ENCODE peak calls at places on chromosomes 3 and 15, in six cellular contexts. One of them, this sample, is unnamed.
A peak's percentile ranks its signal among the peaks of the same experiment; 100 is the strongest.

GRCh38 chr3:37453393-37454391 is 279.3 kb upstream of the LRRFIP2 start:
- DNase-seq in Calu3: no peak
- DNase-seq in right atrium auricular region: peak; percentile 88
- DNase-seq in GM10248: no peak
- DNase-seq in LHCN-M2: no peak
- DNase-seq in SW480: peak; percentile 16
- DNase-seq in this sample: no peak

GRCh38 chr15:57259511-57260143 is 116.7 kb upstream of the CGNL1 start:
- DNase-seq in Calu3: no peak
- DNase-seq in right atrium auricular region: no peak
- DNase-seq in LHCN-M2: peak; percentile 64
- DNase-seq in GM10248: no peak
- DNase-seq in SW480: peak; percentile 49
- DNase-seq in this sample: no peak

GRCh38 chr15:66642514-66642913 is 59.5 kb upstream of the SMAD6 start:
- DNase-seq in Calu3: no peak
- DNase-seq in LHCN-M2: no peak
- DNase-seq in GM10248: no peak
- DNase-seq in right atrium auricular region: no peak
- DNase-seq in SW480: no peak
- DNase-seq in this sample: no peak

GRCh38 chr15:76139368-76140068 is 79.7 kb downstream of the TMEM266 start:
- DNase-seq in GM10248: peak; percentile 86
- DNase-seq in SW480: peak; percentile 52
- DNase-seq in right atrium auricular region: peak; percentile 85
- DNase-seq in LHCN-M2: peak; percentile 65
- DNase-seq in Calu3: peak; percentile 82
- DNase-seq in this sample: peak; percentile 66

GRCh38 chr3:4574426-4574965 is 81.3 kb downstream of the ITPR1 start:
- DNase-seq in right atrium auricular region: no peak
- DNase-seq in SW480: no peak
- DNase-seq in GM10248: no peak
- DNase-seq in LHCN-M2: no peak
- DNase-seq in Calu3: no peak
- DNase-seq in this sample: no peak

GRCh38 chr3:195270350-195271115 is 426 bp downstream of the XXYLT1 start:
- DNase-seq in LHCN-M2: peak; percentile 32
- DNase-seq in SW480: peak; percentile 70
- DNase-seq in right atrium auricular region: no peak
- DNase-seq in GM10248: peak; percentile 78
- DNase-seq in Calu3: peak; percentile 89
- DNase-seq in this sample: peak; percentile 74

GRCh38 chr15:79853492-79854328 is 43.1 kb downstream of the MTHFS start:
- DNase-seq in Calu3: peak; percentile 81
- DNase-seq in GM10248: peak; percentile 58
- DNase-seq in LHCN-M2: peak; percentile 84
- DNase-seq in SW480: peak; percentile 67
- DNase-seq in right atrium auricular region: peak; percentile 64
- DNase-seq in this sample: peak; percentile 74

GRCh38 chr3:31444220-31445142 is 88.2 kb upstream of the STT3B start:
- DNase-seq in SW480: no peak
- DNase-seq in GM10248: no peak
- DNase-seq in Calu3: peak; percentile 4
- DNase-seq in LHCN-M2: no peak
- DNase-seq in right atrium auricular region: no peak
- DNase-seq in this sample: no peak

GRCh38 chr3:128439226-128439625 is 27.5 kb downstream of the DNAJB8 start:
- DNase-seq in SW480: no peak
- DNase-seq in right atrium auricular region: no peak
- DNase-seq in Calu3: no peak
- DNase-seq in GM10248: no peak
- DNase-seq in LHCN-M2: no peak
- DNase-seq in this sample: no peak

GRCh38 chr3:197224034-197224444 is 74.4 kb downstream of the DLG1 start:
- DNase-seq in LHCN-M2: peak; percentile 64
- DNase-seq in GM10248: peak; percentile 57
- DNase-seq in SW480: peak; percentile 73
- DNase-seq in Calu3: peak; percentile 24
- DNase-seq in right atrium auricular region: no peak
- DNase-seq in this sample: peak; percentile 74

GRCh38 chr3:190357468-190357867 is 30.5 kb upstream of the CLDN16 start:
- DNase-seq in SW480: no peak
- DNase-seq in right atrium auricular region: no peak
- DNase-seq in LHCN-M2: no peak
- DNase-seq in GM10248: no peak
- DNase-seq in Calu3: no peak
- DNase-seq in this sample: no peak

GRCh38 chr15:74134387-74135027 is 4.1 kb downstream of the ISLR2 start:
- DNase-seq in GM10248: no peak
- DNase-seq in right atrium auricular region: no peak
- DNase-seq in Calu3: peak; percentile 59
- DNase-seq in SW480: no peak
- DNase-seq in LHCN-M2: no peak
- DNase-seq in this sample: no peak

GRCh38 chr3:65888980-65889706 is 149.6 kb downstream of the MAGI1 start:
- DNase-seq in Calu3: no peak
- DNase-seq in right atrium auricular region: no peak
- DNase-seq in SW480: no peak
- DNase-seq in GM10248: peak; percentile 22
- DNase-seq in LHCN-M2: peak; percentile 93
- DNase-seq in this sample: peak; percentile 79

GRCh38 chr15:78855746-78856145 is 16.9 kb upstream of the MORF4L1 start:
- DNase-seq in LHCN-M2: peak; percentile 50
- DNase-seq in Calu3: no peak
- DNase-seq in right atrium auricular region: no peak
- DNase-seq in GM10248: no peak
- DNase-seq in SW480: no peak
- DNase-seq in this sample: peak; percentile 24

GRCh38 chr15:87527416-87527815 is 729.1 kb downstream of the NTRK3 start:
- DNase-seq in right atrium auricular region: no peak
- DNase-seq in LHCN-M2: peak; percentile 9
- DNase-seq in GM10248: no peak
- DNase-seq in SW480: peak; percentile 30
- DNase-seq in Calu3: no peak
- DNase-seq in this sample: peak; percentile 87

GRCh38 chr15:85792872-85793621 is 1.7 kb downstream of the KLHL25 start:
- DNase-seq in right atrium auricular region: no peak
- DNase-seq in SW480: no peak
- DNase-seq in GM10248: no peak
- DNase-seq in Calu3: no peak
- DNase-seq in LHCN-M2: no peak
- DNase-seq in this sample: peak; percentile 38

GRCh38 chr3:42014949-42015533 is 53.1 kb upstream of the ULK4 start:
- DNase-seq in LHCN-M2: peak; percentile 46
- DNase-seq in GM10248: no peak
- DNase-seq in SW480: peak; percentile 37
- DNase-seq in right atrium auricular region: no peak
- DNase-seq in Calu3: peak; percentile 16
- DNase-seq in this sample: no peak

GRCh38 chr3:65927576-65927975 is 111.1 kb downstream of the MAGI1 start:
- DNase-seq in right atrium auricular region: no peak
- DNase-seq in SW480: peak; percentile 83
- DNase-seq in LHCN-M2: no peak
- DNase-seq in GM10248: no peak
- DNase-seq in Calu3: peak; percentile 69
- DNase-seq in this sample: peak; percentile 60

GRCh38 chr3:69012836-69013255 is 638 bp downstream of the EOGT start:
- DNase-seq in GM10248: peak; percentile 72
- DNase-seq in SW480: peak; percentile 48
- DNase-seq in LHCN-M2: peak; percentile 70
- DNase-seq in right atrium auricular region: no peak
- DNase-seq in Calu3: peak; percentile 51
- DNase-seq in this sample: peak; percentile 38

GRCh38 chr15:64460737-64461576 is 579 bp downstream of the ZNF609 start:
- DNase-seq in Calu3: peak; percentile 26
- DNase-seq in right atrium auricular region: no peak
- DNase-seq in SW480: peak; percentile 80
- DNase-seq in GM10248: peak; percentile 59
- DNase-seq in LHCN-M2: peak; percentile 91
- DNase-seq in this sample: peak; percentile 81

GRCh38 chr15:56616551-56616950 is 116.8 kb downstream of the ZNF280D start:
- DNase-seq in GM10248: no peak
- DNase-seq in Calu3: no peak
- DNase-seq in SW480: no peak
- DNase-seq in LHCN-M2: no peak
- DNase-seq in right atrium auricular region: no peak
- DNase-seq in this sample: no peak

GRCh38 chr3:33911525-33912322 is 113.3 kb downstream of the PDCD6IP start:
- DNase-seq in GM10248: no peak
- DNase-seq in LHCN-M2: peak; percentile 82
- DNase-seq in right atrium auricular region: no peak
- DNase-seq in Calu3: no peak
- DNase-seq in SW480: peak; percentile 23
- DNase-seq in this sample: peak; percentile 50

GRCh38 chr15:60674704-60675405 is 195.9 kb upstream of the ICE2 start:
- DNase-seq in right atrium auricular region: no peak
- DNase-seq in LHCN-M2: peak; percentile 61
- DNase-seq in SW480: no peak
- DNase-seq in GM10248: no peak
- DNase-seq in Calu3: no peak
- DNase-seq in this sample: no peak

GRCh38 chr3:19149388-19149787 is 1.1 kb downstream of the KCNH8 start:
- DNase-seq in Calu3: peak; percentile 29
- DNase-seq in LHCN-M2: peak; percentile 1
- DNase-seq in right atrium auricular region: no peak
- DNase-seq in SW480: peak; percentile 56
- DNase-seq in GM10248: peak; percentile 12
- DNase-seq in this sample: peak; percentile 2

GRCh38 chr3:39190281-39191025 is 1.9 kb downstream of the XIRP1 start:
- DNase-seq in LHCN-M2: no peak
- DNase-seq in Calu3: no peak
- DNase-seq in GM10248: no peak
- DNase-seq in right atrium auricular region: no peak
- DNase-seq in SW480: no peak
- DNase-seq in this sample: no peak

GRCh38 chr3:65831733-65832425 is 206.8 kb downstream of the MAGI1 start:
- DNase-seq in LHCN-M2: peak; percentile 82
- DNase-seq in SW480: no peak
- DNase-seq in Calu3: no peak
- DNase-seq in right atrium auricular region: no peak
- DNase-seq in GM10248: no peak
- DNase-seq in this sample: peak; percentile 63

GRCh38 chr3:13192471-13193213 is 119.4 kb upstream of the IQSEC1 start:
- DNase-seq in GM10248: no peak
- DNase-seq in right atrium auricular region: no peak
- DNase-seq in LHCN-M2: no peak
- DNase-seq in Calu3: peak; percentile 37
- DNase-seq in SW480: no peak
- DNase-seq in this sample: peak; percentile 13

GRCh38 chr3:13473020-13473419 is 7.1 kb upstream of the HDAC11 start:
- DNase-seq in LHCN-M2: no peak
- DNase-seq in Calu3: no peak
- DNase-seq in right atrium auricular region: no peak
- DNase-seq in GM10248: no peak
- DNase-seq in SW480: no peak
- DNase-seq in this sample: no peak

GRCh38 chr15:49215768-49216739 is 46.0 kb downstream of the GALK2 start:
- DNase-seq in SW480: no peak
- DNase-seq in LHCN-M2: peak; percentile 13
- DNase-seq in GM10248: peak; percentile 38
- DNase-seq in right atrium auricular region: no peak
- DNase-seq in Calu3: peak; percentile 68
- DNase-seq in this sample: peak; percentile 83

GRCh38 chr3:182500294-182500693 is 293.0 kb upstream of the ATP11B start:
- DNase-seq in GM10248: no peak
- DNase-seq in SW480: no peak
- DNase-seq in right atrium auricular region: no peak
- DNase-seq in LHCN-M2: no peak
- DNase-seq in Calu3: no peak
- DNase-seq in this sample: no peak

GRCh38 chr15:73686781-73687256 is 2.6 kb downstream of the CD276 start:
- DNase-seq in GM10248: no peak
- DNase-seq in LHCN-M2: peak; percentile 84
- DNase-seq in Calu3: no peak
- DNase-seq in right atrium auricular region: no peak
- DNase-seq in SW480: no peak
- DNase-seq in this sample: peak; percentile 90

GRCh38 chr3:46811615-46812236 is 51.5 kb downstream of the MYL3 start:
- DNase-seq in SW480: no peak
- DNase-seq in LHCN-M2: no peak
- DNase-seq in GM10248: no peak
- DNase-seq in right atrium auricular region: no peak
- DNase-seq in Calu3: no peak
- DNase-seq in this sample: no peak

GRCh38 chr15:84888639-84889038 is 4.2 kb downstream of the SLC28A1 start:
- DNase-seq in right atrium auricular region: no peak
- DNase-seq in SW480: no peak
- DNase-seq in Calu3: no peak
- DNase-seq in LHCN-M2: no peak
- DNase-seq in GM10248: no peak
- DNase-seq in this sample: no peak

GRCh38 chr15:76866716-76867321 is 38.3 kb downstream of the SCAPER start:
- DNase-seq in GM10248: no peak
- DNase-seq in right atrium auricular region: no peak
- DNase-seq in LHCN-M2: peak; percentile 38
- DNase-seq in Calu3: peak; percentile 18
- DNase-seq in SW480: peak; percentile 21
- DNase-seq in this sample: peak; percentile 27

GRCh38 chr3:186340211-186340610 is 21.8 kb downstream of the DGKG start:
- DNase-seq in right atrium auricular region: no peak
- DNase-seq in Calu3: no peak
- DNase-seq in LHCN-M2: peak; percentile 3
- DNase-seq in SW480: no peak
- DNase-seq in GM10248: no peak
- DNase-seq in this sample: peak; percentile 55

GRCh38 chr3:139332092-139332491 is 11.7 kb upstream of the MRPS22 start:
- DNase-seq in Calu3: no peak
- DNase-seq in LHCN-M2: no peak
- DNase-seq in right atrium auricular region: no peak
- DNase-seq in GM10248: no peak
- DNase-seq in SW480: no peak
- DNase-seq in this sample: no peak